ENCODE peak calls at places on chromosome 9, in nine cellular contexts. One of them, this sample, is unnamed.
A peak's percentile ranks its signal among the peaks of the same experiment; 100 is the strongest.

GRCh38 chr9:123371805-123372590 is 16.0 kb downstream of the CRB2 start:
- DNase-seq in head of caudate nucleus: no peak
- DNase-seq in activated CD4-positive, alpha-beta T cell treated with anti-CD3 and anti-CD28 coated beads, Interleukin-2, amount 50 U/mL, for 48 hours: no peak
- DNase-seq in ELR: no peak
- DNase-seq in stimulated activated naive CD4-positive, alpha-beta T cell: no peak
- DNase-seq in stimulated activated CD4-positive, alpha-beta T cell treated with anti-CD3 and anti-CD28 coated beads, Interleukin-2, amount 100 ng/mL, for 48 hours: no peak
- DNase-seq in M059J: no peak
- DNase-seq in T-cell: no peak
- DNase-seq in cardiac muscle cell: no peak
- DNase-seq in this sample: no peak

GRCh38 chr9:127817881-127818434 is 15.3 kb downstream of the FPGS start:
- DNase-seq in head of caudate nucleus: no peak
- DNase-seq in activated CD4-positive, alpha-beta T cell treated with anti-CD3 and anti-CD28 coated beads, Interleukin-2, amount 50 U/mL, for 48 hours: no peak
- DNase-seq in ELR: no peak
- DNase-seq in stimulated activated naive CD4-positive, alpha-beta T cell: no peak
- DNase-seq in stimulated activated CD4-positive, alpha-beta T cell treated with anti-CD3 and anti-CD28 coated beads, Interleukin-2, amount 100 ng/mL, for 48 hours: no peak
- DNase-seq in M059J: no peak
- DNase-seq in T-cell: no peak
- DNase-seq in cardiac muscle cell: no peak
- DNase-seq in this sample: no peak

GRCh38 chr9:27590636-27591035 is 17.4 kb upstream of the C9orf72 start:
- DNase-seq in head of caudate nucleus: no peak
- DNase-seq in activated CD4-positive, alpha-beta T cell treated with anti-CD3 and anti-CD28 coated beads, Interleukin-2, amount 50 U/mL, for 48 hours: no peak
- DNase-seq in ELR: peak; percentile 10
- DNase-seq in stimulated activated naive CD4-positive, alpha-beta T cell: no peak
- DNase-seq in stimulated activated CD4-positive, alpha-beta T cell treated with anti-CD3 and anti-CD28 coated beads, Interleukin-2, amount 100 ng/mL, for 48 hours: no peak
- DNase-seq in M059J: peak; percentile 11
- DNase-seq in T-cell: no peak
- DNase-seq in cardiac muscle cell: no peak
- DNase-seq in this sample: peak; percentile 58

GRCh38 chr9:88370346-88370745 is 17.9 kb upstream of the SPIN1 start:
- DNase-seq in head of caudate nucleus: no peak
- DNase-seq in activated CD4-positive, alpha-beta T cell treated with anti-CD3 and anti-CD28 coated beads, Interleukin-2, amount 50 U/mL, for 48 hours: no peak
- DNase-seq in ELR: peak; percentile 45
- DNase-seq in stimulated activated naive CD4-positive, alpha-beta T cell: no peak
- DNase-seq in stimulated activated CD4-positive, alpha-beta T cell treated with anti-CD3 and anti-CD28 coated beads, Interleukin-2, amount 100 ng/mL, for 48 hours: no peak
- DNase-seq in M059J: peak; percentile 87
- DNase-seq in T-cell: no peak
- DNase-seq in cardiac muscle cell: no peak
- DNase-seq in this sample: no peak

GRCh38 chr9:100426532-100427365 is at the start of gene MSANTD3:
- DNase-seq in head of caudate nucleus: peak; percentile 64
- DNase-seq in activated CD4-positive, alpha-beta T cell treated with anti-CD3 and anti-CD28 coated beads, Interleukin-2, amount 50 U/mL, for 48 hours: peak; percentile 65
- DNase-seq in ELR: peak; percentile 90
- DNase-seq in stimulated activated naive CD4-positive, alpha-beta T cell: peak; percentile 36
- DNase-seq in stimulated activated CD4-positive, alpha-beta T cell treated with anti-CD3 and anti-CD28 coated beads, Interleukin-2, amount 100 ng/mL, for 48 hours: peak; percentile 42
- DNase-seq in M059J: peak; percentile 89
- DNase-seq in T-cell: peak; percentile 45
- DNase-seq in cardiac muscle cell: peak; percentile 66
- DNase-seq in this sample: peak; percentile 87

GRCh38 chr9:30677256-30677655 is 1707.2 kb upstream of the ACO1 start:
- DNase-seq in head of caudate nucleus: no peak
- DNase-seq in activated CD4-positive, alpha-beta T cell treated with anti-CD3 and anti-CD28 coated beads, Interleukin-2, amount 50 U/mL, for 48 hours: no peak
- DNase-seq in ELR: no peak
- DNase-seq in stimulated activated naive CD4-positive, alpha-beta T cell: no peak
- DNase-seq in stimulated activated CD4-positive, alpha-beta T cell treated with anti-CD3 and anti-CD28 coated beads, Interleukin-2, amount 100 ng/mL, for 48 hours: no peak
- DNase-seq in M059J: no peak
- DNase-seq in T-cell: no peak
- DNase-seq in cardiac muscle cell: no peak
- DNase-seq in this sample: no peak

GRCh38 chr9:134690946-134691694 is 49.5 kb downstream of the COL5A1 start:
- DNase-seq in head of caudate nucleus: no peak
- DNase-seq in activated CD4-positive, alpha-beta T cell treated with anti-CD3 and anti-CD28 coated beads, Interleukin-2, amount 50 U/mL, for 48 hours: no peak
- DNase-seq in ELR: no peak
- DNase-seq in stimulated activated naive CD4-positive, alpha-beta T cell: no peak
- DNase-seq in stimulated activated CD4-positive, alpha-beta T cell treated with anti-CD3 and anti-CD28 coated beads, Interleukin-2, amount 100 ng/mL, for 48 hours: no peak
- DNase-seq in M059J: no peak
- DNase-seq in T-cell: no peak
- DNase-seq in cardiac muscle cell: no peak
- DNase-seq in this sample: no peak

GRCh38 chr9:36980148-36980974 is 53.7 kb downstream of the PAX5 start:
- DNase-seq in head of caudate nucleus: no peak
- DNase-seq in activated CD4-positive, alpha-beta T cell treated with anti-CD3 and anti-CD28 coated beads, Interleukin-2, amount 50 U/mL, for 48 hours: no peak
- DNase-seq in ELR: peak; percentile 28
- DNase-seq in stimulated activated naive CD4-positive, alpha-beta T cell: no peak
- DNase-seq in stimulated activated CD4-positive, alpha-beta T cell treated with anti-CD3 and anti-CD28 coated beads, Interleukin-2, amount 100 ng/mL, for 48 hours: no peak
- DNase-seq in M059J: peak; percentile 57
- DNase-seq in T-cell: no peak
- DNase-seq in cardiac muscle cell: no peak
- DNase-seq in this sample: peak; percentile 48

GRCh38 chr9:127970401-127971313 is 10.1 kb downstream of the EEIG1 start:
- DNase-seq in head of caudate nucleus: peak; percentile 22
- DNase-seq in activated CD4-positive, alpha-beta T cell treated with anti-CD3 and anti-CD28 coated beads, Interleukin-2, amount 50 U/mL, for 48 hours: peak; percentile 74
- DNase-seq in ELR: no peak
- DNase-seq in stimulated activated naive CD4-positive, alpha-beta T cell: peak; percentile 76
- DNase-seq in stimulated activated CD4-positive, alpha-beta T cell treated with anti-CD3 and anti-CD28 coated beads, Interleukin-2, amount 100 ng/mL, for 48 hours: peak; percentile 59
- DNase-seq in M059J: no peak
- DNase-seq in T-cell: peak; percentile 67
- DNase-seq in cardiac muscle cell: no peak
- DNase-seq in this sample: peak; percentile 75

This sample was measured in bronchial epithelial cell.